ENCODE peak calls at places on chromosome 16, in four cellular contexts. S is GM12878, G is K562, N is HepG2. P is an unnamed sample.

GRCh38 chr16:30948087-30948955 is 547 bp upstream of the ORAI3 start:
- DNase-seq in S (no peak), G (peak; percentile 63), N (peak; percentile 82), P (peak; percentile 100)

GRCh38 chr16:53061701-53062159 is 6.9 kb downstream of the CHD9 start:
- DNase-seq in S (peak; percentile 96), G (no peak), N (peak; percentile 70), P (no peak)

GRCh38 chr16:75593825-75594820 is 27.9 kb downstream of the GABARAPL2 start:
- DNase-seq in S (no peak), G (peak; percentile 41), N (peak; percentile 87), P (peak; percentile 86)

GRCh38 chr16:2206420-2206779 is 1.1 kb downstream of the MLST8 start:
- DNase-seq in S (no peak), G (no peak), N (no peak), P (no peak)

GRCh38 chr16:2963611-2964415 is at the start of gene KREMEN2:
- DNase-seq in S (no peak), G (peak; percentile 86), N (peak; percentile 56), P (peak; percentile 86)

GRCh38 chr16:69747115-69747514 is 7.6 kb downstream of the NOB1 start:
- DNase-seq in S (no peak), G (no peak), N (no peak), P (no peak)

GRCh38 chr16:75263291-75263962 is 12.0 kb upstream of the BCAR1 start:
- DNase-seq in S (no peak), G (no peak), N (no peak), P (no peak)

GRCh38 chr16:82027629-82028035 is 7.4 kb upstream of the HSD17B2 start:
- DNase-seq in S (no peak), G (no peak), N (no peak), P (no peak)

GRCh38 chr16:49504023-49504364 is 130.4 kb downstream of the C16orf78 start:
- DNase-seq in S (no peak), G (no peak), N (peak; percentile 44), P (no peak)

GRCh38 chr16:2532494-2533141 is 1.4 kb upstream of the CEMP1 start:
- DNase-seq in S (peak; percentile 39), G (peak; percentile 57), N (peak; percentile 66), P (peak; percentile 90)

GRCh38 chr16:78773316-78773715 is 673.9 kb downstream of the WWOX start:
- DNase-seq in S (no peak), G (no peak), N (no peak), P (peak; percentile 27)

GRCh38 chr16:30949655-30950515 is 1.0 kb downstream of the ORAI3 start:
- DNase-seq in S (peak; percentile 71), G (peak; percentile 69), N (peak; percentile 92), P (peak; percentile 76)

GRCh38 chr16:71214771-71215381 is 15.6 kb downstream of the HYDIN start:
- DNase-seq in S (no peak), G (no peak), N (peak; percentile 17), P (peak; percentile 43)

GRCh38 chr16:86044881-86045600 is 146.1 kb downstream of the IRF8 start:
- DNase-seq in S (no peak), G (no peak), N (no peak), P (no peak)

GRCh38 chr16:83458612-83459011 is 349.2 kb upstream of the HSBP1 start:
- DNase-seq in S (peak; percentile 16), G (no peak), N (no peak), P (no peak)

DNA sequence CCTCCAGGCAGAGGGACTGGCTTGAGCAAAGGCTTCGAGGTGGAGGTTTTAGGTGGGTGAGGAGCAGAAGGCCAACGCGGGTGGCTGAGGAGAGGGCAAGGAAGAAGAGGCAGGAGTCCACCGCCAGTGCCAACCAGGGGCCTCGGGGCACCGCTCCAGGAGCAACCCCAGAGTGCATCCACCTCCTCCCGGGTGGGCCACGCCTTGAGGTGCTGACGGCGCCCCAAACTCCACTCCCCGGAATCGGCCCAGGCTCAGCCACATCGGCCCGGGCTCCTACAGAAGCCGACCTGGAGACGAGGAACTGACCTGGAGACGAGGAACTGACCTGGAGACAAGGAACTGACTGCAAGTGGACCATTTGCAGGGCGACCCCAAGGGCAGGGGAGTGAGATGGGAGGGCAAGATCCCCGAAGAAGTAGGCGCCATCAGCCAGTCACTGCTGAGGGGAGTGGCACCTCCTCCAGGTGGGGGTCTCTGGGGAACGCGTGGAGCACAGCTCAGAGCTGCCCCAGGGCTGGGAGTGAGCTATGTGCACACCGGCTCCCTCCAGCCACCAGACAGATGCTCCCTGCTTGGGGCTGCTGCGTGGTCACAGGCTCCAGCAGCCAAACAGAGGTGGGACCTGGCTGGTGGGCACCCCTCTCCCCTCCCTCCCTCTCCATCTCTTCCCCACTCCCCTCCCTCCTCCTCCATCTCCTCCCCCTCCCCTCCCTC is 29.2 kb upstream of the CBFA2T3 start:
- DNase-seq in S (no peak), G (no peak), N (no peak), P (no peak)
- TF ChIP-seq CREB1 in S (no peak), G (no peak), N (no peak), P (no peak)

DNA sequence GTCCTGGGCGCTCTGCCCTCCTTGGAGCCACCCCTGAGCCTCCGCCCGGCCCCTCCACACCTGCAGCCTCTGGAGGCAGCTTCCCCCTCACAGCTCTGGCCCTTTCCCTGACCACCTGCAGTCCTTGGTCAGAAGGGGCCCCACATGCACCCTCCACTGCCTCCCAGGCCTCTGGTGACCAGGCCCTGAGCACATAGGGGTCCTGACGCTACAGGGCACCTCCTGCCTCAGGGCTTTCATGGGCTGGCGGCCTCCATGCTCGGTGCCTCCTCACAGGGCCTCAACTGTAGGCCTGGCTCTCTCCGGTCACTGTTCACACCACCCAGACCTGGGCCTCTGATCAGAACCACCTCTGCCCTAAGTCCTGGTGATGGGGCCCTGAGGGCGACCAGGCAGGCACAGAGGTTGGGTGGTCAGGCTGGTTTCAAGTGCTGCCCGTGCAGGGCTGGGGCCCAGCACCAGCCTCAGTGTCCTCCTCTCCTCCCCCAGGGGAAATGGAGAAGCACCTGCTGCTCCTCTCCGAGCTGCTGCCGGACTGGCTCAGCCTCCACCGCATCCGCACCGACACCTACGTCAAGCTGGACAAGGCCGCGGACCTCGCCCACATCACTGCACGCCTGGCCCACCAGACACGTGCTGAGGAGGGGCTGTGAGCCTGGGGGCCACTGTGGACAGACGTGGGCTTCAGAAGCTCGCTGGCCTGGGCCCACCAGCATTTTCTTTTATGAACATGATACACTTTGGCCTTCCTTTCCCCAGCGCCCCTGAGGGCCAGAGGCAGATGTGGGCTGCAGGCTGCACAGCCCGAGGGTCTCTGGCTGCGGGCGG is 3.9 kb downstream of the APRT start:
- DNase-seq in S (no peak), G (no peak), N (no peak), P (no peak)
- TF ChIP-seq POLR2AphosphoS5 in S (peak; percentile 42), G (no peak), N (peak; percentile 15), P (peak; percentile 63)

DNA sequence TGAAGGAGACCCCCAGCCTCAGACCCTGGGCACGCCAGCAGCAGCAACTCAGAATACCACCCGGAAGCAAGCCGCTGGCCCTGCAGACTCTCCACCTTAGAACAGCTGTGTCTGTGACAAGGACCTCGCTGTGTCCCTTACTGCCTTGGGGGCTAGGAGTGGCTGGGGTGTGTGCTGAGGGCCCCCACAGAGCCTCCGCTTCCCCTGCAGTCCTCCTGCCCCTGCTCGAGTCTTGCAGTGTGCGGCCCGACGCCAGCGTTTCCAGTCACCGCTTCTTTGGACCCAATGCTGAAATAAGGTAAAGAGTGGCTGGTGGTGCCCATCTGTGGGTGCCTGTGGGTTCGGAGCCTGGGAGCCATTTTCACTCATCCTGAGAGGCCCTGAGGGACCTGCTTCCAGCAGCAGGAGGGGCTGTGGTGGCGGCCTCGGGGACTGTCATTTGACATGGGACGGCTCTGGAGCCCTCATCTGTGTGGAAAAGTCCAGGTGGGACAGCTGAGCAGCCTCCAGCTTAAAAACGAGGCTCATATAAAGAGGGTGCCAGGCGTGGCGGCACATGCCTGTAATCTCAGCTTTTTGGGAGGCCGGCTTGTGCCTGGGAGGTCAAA is 14.7 kb upstream of the MC1R start:
- DNase-seq in S (no peak), G (no peak), N (no peak), P (no peak)
- TF ChIP-seq REST in S (no peak), G (no peak), N (no peak), P (no peak)

GRCh38 chr16:18832613-18833012 is 31.3 kb upstream of the ARL6IP1 start:
- DNase-seq in S (no peak), G (no peak), N (no peak), P (no peak)

GRCh38 chr16:18829221-18829620 is 27.9 kb upstream of the ARL6IP1 start:
- DNase-seq in S (no peak), G (no peak), N (no peak), P (no peak)

GRCh38 chr16:18833707-18834505 is 32.6 kb upstream of the ARL6IP1 start:
- DNase-seq in S (no peak), G (no peak), N (no peak), P (no peak)

GRCh38 chr16:18834873-18835272 is 33.5 kb upstream of the ARL6IP1 start:
- DNase-seq in S (no peak), G (no peak), N (no peak), P (no peak)

DNA sequence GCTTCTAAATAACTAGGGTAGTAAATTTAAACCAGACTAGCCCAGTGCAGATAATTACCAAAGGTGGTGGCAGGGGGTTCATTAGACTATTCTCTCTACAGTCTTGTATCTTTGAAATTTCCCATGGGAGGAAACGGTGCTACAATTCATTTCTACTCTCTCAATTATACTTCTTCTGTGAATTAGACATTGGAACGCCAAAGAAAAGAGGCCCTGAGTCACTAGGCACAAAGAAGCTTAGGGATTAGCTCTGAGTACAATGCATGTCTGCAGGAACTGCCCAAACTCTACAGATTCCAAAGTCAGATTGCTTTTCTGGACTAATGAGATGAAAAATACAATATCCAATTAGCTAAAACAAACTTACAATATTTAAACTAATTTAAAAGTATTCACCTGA is 30.7 kb upstream of the ARL6IP1 start:
- DNase-seq in S (no peak), G (no peak), N (no peak), P (no peak)
- TF ChIP-seq CREB1 in S (no peak), G (no peak), N (no peak), P (no peak)

DNA sequence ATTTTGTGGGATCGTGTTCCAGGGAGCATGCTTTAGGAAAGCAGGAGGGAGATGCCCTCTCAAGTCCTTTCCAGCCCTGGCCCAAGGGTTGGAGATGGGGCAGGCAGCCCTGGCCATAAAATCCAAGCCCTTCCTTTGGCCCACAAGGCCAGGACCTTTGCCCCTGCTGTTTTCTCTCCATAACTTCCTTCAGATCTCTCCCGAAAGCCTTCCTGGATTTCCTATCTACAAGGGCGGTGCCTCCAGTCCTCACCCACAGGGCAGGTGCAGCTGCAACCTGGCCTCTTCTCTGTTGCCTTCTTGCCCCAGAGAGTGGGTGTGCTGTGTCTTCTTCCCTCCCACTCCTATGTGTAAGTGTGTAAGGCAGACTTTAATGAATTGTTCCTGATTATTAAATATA is 8.5 kb upstream of the PDP2 start:
- DNase-seq in S (no peak), G (no peak), N (no peak), P (no peak)
- TF ChIP-seq POLR2AphosphoS5 in S (no peak), G (no peak), N (no peak), P (no peak)

GRCh38 chr16:21167929-21168602 is 9.6 kb downstream of the LDAF1 start:
- DNase-seq in S (no peak), G (no peak), N (no peak), P (no peak)

GRCh38 chr16:21169249-21169981 is 10.9 kb downstream of the LDAF1 start:
- DNase-seq in S (no peak), G (no peak), N (no peak), P (no peak)

GRCh38 chr16:21167360-21167759 is 8.9 kb downstream of the LDAF1 start:
- DNase-seq in S (no peak), G (no peak), N (no peak), P (no peak)

GRCh38 chr16:21164521-21165168 is 6.2 kb downstream of the LDAF1 start:
- DNase-seq in S (no peak), G (no peak), N (no peak), P (no peak)

DNA sequence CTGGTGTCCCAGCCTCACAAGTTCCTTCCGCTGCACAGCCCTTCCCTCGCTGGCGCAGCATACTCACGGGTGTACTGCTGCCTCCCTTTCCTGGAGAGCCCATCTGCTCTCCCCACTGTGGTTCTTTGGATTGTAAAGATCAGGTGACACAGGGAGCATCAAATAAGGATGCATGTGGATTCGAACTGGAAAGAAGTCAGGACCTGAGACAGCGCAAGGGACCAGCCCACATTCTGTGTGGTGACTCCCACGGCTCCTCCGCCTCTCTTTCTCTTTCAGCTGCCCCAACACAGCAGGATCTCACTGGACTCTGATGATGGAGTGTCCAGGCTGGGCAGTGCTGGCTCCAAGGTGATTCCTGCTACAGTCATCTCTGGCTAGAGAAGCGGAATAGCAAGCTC is 8.1 kb downstream of the LDAF1 start:
- DNase-seq in S (no peak), G (no peak), N (no peak), P (peak; percentile 29)
- TF ChIP-seq REST in S (peak; percentile 58), G (no peak), N (peak; percentile 49), P (peak; percentile 42)